ENCODE peak calls at places on chromosomes 12 and 14, in four cellular contexts. H, S, Z and L are unnamed samples.
A peak's percentile ranks its signal among the peaks of the same experiment; 100 is the strongest.

GRCh38 chr12:11746024-11746771 is 96.7 kb downstream of the ETV6 start:
- DNase-seq in H (peak; percentile 47), Z (peak; percentile 77), S (no peak), L (no peak)

GRCh38 chr14:36857136-36857535 is 195.5 kb downstream of the PAX9 start:
- DNase-seq in H (no peak), Z (no peak), S (no peak), L (no peak)

GRCh38 chr12:11947218-11947617 is 123.5 kb upstream of the BCL2L14 start:
- DNase-seq in Z (no peak), H (no peak), S (no peak), L (no peak)

GRCh38 chr14:91327661-91328312 is 83.3 kb upstream of the GPR68 start:
- DNase-seq in Z (no peak), S (no peak), H (no peak), L (no peak)

GRCh38 chr12:94266796-94267529 is 118.6 kb downstream of the PLXNC1 start:
- DNase-seq in H (no peak), Z (no peak), S (no peak), L (no peak)

GRCh38 chr12:21891763-21892217 is 49.4 kb downstream of the ABCC9 start:
- DNase-seq in Z (no peak), S (peak; percentile 65), H (no peak), L (peak; percentile 18)

GRCh38 chr12:68971404-68971803 is 38.4 kb upstream of the CPM start:
- DNase-seq in H (no peak), Z (peak; percentile 19), S (no peak), L (no peak)

GRCh38 chr12:9868951-9869306 is 225 bp downstream of the CLEC2B start:
- DNase-seq in S (no peak), Z (no peak), H (no peak), L (no peak)

GRCh38 chr12:65827827-65828231 is 3.5 kb downstream of the HMGA2 start:
- DNase-seq in H (no peak), Z (no peak), S (no peak), L (no peak)

GRCh38 chr14:89566180-89566579 is 149.1 kb upstream of the FOXN3 start:
- DNase-seq in Z (no peak), S (no peak), H (no peak), L (no peak)

GRCh38 chr14:100842799-100843198 is 16.9 kb downstream of the MEG3 start:
- DNase-seq in Z (no peak), S (no peak), H (no peak), L (no peak)

GRCh38 chr14:49679271-49679670 is 8.7 kb downstream of the POLE2 start:
- DNase-seq in S (no peak), Z (no peak), H (no peak), L (no peak)

GRCh38 chr14:92785601-92786426 is 8.3 kb upstream of the GOLGA5 start:
- DNase-seq in H (no peak), S (no peak), Z (peak; percentile 45), L (peak; percentile 58)

GRCh38 chr12:78403681-78404080 is 460.9 kb upstream of the SYT1 start:
- DNase-seq in H (no peak), S (no peak), Z (no peak), L (no peak)

GRCh38 chr12:102534899-102535298 is 54.5 kb upstream of the IGF1 start:
- DNase-seq in H (no peak), S (no peak), Z (no peak), L (no peak)

GRCh38 chr12:26100966-26101744 is 23.7 kb downstream of the BHLHE41 start:
- DNase-seq in S (no peak), Z (no peak), H (peak; percentile 76), L (peak; percentile 80)

GRCh38 chr12:55930771-55931316 is at the start of gene DGKA:
- DNase-seq in Z (peak; percentile 69), S (no peak), H (peak; percentile 26), L (peak; percentile 45)

GRCh38 chr12:75959060-75959459 is 72.5 kb downstream of the PHLDA1 start:
- DNase-seq in H (no peak), S (no peak), Z (no peak), L (no peak)

GRCh38 chr14:34059925-34060746 is 109.3 kb upstream of the EGLN3 start:
- DNase-seq in S (peak; percentile 61), H (peak; percentile 72), Z (peak; percentile 82), L (peak; percentile 86)
- H3K4me3 ChIP-seq in S (peak overlapping the region; percentile 76), H (peak overlapping the region; percentile 53), Z (peak overlapping the region; percentile 52), L (peak overlapping the region; percentile 37)

DNA sequence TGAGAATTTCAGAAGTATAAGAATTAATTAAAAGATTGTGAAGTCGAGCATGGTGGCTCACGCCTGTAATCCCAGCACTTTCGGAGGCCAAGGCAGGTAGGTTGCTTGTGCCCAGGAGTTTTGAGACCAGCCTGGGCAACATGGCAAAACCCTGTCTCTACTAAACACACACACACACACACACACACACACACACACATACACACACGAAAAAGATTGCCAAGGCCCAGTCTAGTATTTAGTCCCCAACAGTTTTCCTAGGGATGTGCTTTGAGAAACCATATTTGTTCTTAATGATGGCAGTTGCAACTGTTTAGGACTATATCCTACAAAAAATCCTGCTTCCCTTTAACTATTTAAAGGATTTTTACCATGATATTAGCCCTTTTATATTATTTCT is 6.0 kb downstream of the TBK1 start:
- DNase-seq in H (no peak), S (no peak), Z (no peak), L (no peak)
- H3K27ac ChIP-seq in H (no peak overlapping the region), S (no peak overlapping the region), Z (no peak overlapping the region), L (no peak overlapping the region)

GRCh38 chr12:124595444-124595843 is 28.0 kb upstream of the NCOR2 start:
- DNase-seq in Z (no peak), S (no peak), H (no peak), L (no peak)
- TF ChIP-seq CTCF in Z (no peak), S (no peak), H (no peak), L (no peak)

GRCh38 chr12:3644103-3644502 is 108.8 kb downstream of the CRACR2A start:
- DNase-seq in Z (no peak), H (no peak), S (no peak), L (no peak)

GRCh38 chr12:3647504-3647903 is 105.4 kb downstream of the CRACR2A start:
- DNase-seq in H (no peak), S (no peak), Z (no peak), L (no peak)

GRCh38 chr12:3641428-3641883 is 111.5 kb downstream of the CRACR2A start:
- DNase-seq in S (no peak), H (no peak), Z (peak; percentile 47), L (no peak)

GRCh38 chr12:3651585-3652424 is 101.1 kb downstream of the CRACR2A start:
- DNase-seq in H (no peak), S (no peak), Z (no peak), L (no peak)

GRCh38 chr12:3646561-3647241 is 106.2 kb downstream of the CRACR2A start:
- DNase-seq in H (no peak), S (no peak), Z (no peak), L (peak; percentile 39)
- H3K4me3 ChIP-seq in H (no peak overlapping the region), S (no peak overlapping the region), Z (no peak overlapping the region), L (no peak overlapping the region)

GRCh38 chr12:46438719-46439319 is 66.2 kb upstream of the SLC38A2 start:
- DNase-seq in H (no peak), S (no peak), Z (no peak), L (no peak)
- H3K27ac ChIP-seq in H (no peak overlapping the region), S (no peak overlapping the region), Z (no peak overlapping the region), L (no peak overlapping the region)

GRCh38 chr12:131455581-131456110 is 255.2 kb upstream of the SFSWAP start:
- DNase-seq in H (no peak), S (no peak), Z (no peak), L (no peak)

GRCh38 chr12:131456301-131457027 is 254.4 kb upstream of the SFSWAP start:
- DNase-seq in S (no peak), Z (no peak), H (no peak), L (no peak)

GRCh38 chr12:131452444-131452860 is 258.4 kb upstream of the SFSWAP start:
- DNase-seq in H (no peak), Z (peak; percentile 59), S (no peak), L (no peak)

GRCh38 chr12:131455218-131455506 is 255.7 kb upstream of the SFSWAP start:
- DNase-seq in Z (no peak), H (no peak), S (no peak), L (no peak)

GRCh38 chr12:131454418-131455217 is 256.3 kb upstream of the SFSWAP start:
- DNase-seq in H (no peak), S (no peak), Z (peak; percentile 84), L (peak; percentile 42)
- TF ChIP-seq CTCF in H (no peak), S (no peak), Z (peak; percentile 64), L (peak; percentile 44)

DNA sequence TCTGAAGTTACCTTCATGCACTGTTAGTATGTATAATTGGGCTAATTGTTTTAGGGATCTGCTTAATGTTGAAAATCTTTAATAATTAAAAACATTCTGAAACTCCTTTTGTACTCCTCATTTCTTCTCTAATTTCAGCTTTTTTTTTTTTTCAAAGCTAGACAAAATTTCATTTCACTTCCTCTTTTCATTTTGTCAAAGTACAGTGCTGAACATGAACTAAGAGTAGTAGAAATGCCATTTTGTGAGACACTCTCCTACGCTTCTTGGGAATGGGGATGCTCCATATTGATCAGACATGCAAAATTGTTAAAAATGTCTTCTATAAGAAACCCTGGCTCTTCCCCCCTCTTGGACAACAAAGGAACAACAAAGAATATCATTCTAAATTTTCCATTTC is 1.7 kb downstream of the ABCD2 start:
- DNase-seq in H (no peak), S (no peak), Z (no peak), L (no peak)
- H3K4me3 ChIP-seq in H (no peak overlapping the region), S (no peak overlapping the region), Z (no peak overlapping the region), L (no peak overlapping the region)

DNA sequence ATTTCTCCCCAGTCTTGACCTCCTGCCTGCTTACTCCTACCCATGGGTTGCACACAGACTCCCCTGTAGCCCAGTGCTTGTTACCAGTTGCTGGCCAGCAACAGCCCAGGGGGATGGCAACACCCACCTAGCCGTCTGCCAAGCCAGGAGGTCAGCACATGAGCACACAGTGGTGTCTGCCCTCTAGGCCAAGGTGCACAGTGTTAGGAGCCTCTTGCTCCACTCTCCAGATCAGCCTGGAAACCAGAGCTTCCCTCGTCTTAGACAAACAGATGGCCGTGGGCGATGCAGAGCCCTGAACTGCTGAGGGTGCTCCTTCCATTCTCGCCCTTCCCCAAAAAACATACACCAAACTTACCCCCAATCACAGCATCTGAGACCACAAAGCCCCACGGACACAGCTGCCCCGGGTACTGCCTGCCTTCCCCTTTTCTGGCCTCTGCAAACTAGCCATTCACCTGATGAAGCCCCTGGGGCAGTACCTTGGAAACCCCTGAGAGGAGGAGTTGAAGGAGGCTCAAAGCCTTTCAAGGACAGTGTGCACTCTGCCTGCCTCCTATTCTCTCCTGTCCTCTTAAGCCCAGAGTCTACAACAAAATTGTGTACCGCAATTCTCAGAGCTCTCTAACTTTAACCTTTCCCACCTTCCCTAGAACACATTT is 1.0 kb upstream of the GPD1 start:
- DNase-seq in H (no peak), Z (no peak), S (no peak), L (peak; percentile 33)
- H3K27ac ChIP-seq in H (no peak overlapping the region), Z (no peak overlapping the region), S (peak overlapping the region; percentile 95), L (peak overlapping the region; percentile 46)

GRCh38 chr12:111269688-111270087 is 99.2 kb downstream of the PHETA1 start:
- DNase-seq in H (no peak), S (no peak), Z (no peak), L (no peak)

GRCh38 chr12:111270128-111270651 is 98.7 kb downstream of the PHETA1 start:
- DNase-seq in H (no peak), Z (no peak), S (no peak), L (no peak)

GRCh38 chr12:111270773-111271172 is 98.1 kb downstream of the PHETA1 start:
- DNase-seq in S (no peak), Z (no peak), H (no peak), L (no peak)

GRCh38 chr12:111268738-111269572 is 99.9 kb downstream of the PHETA1 start:
- DNase-seq in Z (no peak), H (no peak), S (no peak), L (no peak)

GRCh38 chr12:111271674-111272418 is 97.0 kb downstream of the PHETA1 start:
- DNase-seq in H (no peak), S (no peak), Z (no peak), L (no peak)
- TF ChIP-seq CTCF in H (no peak), S (no peak), Z (peak; percentile 47), L (no peak)

GRCh38 chr12:88973998-88974397 is 378.3 kb downstream of the DUSP6 start:
- DNase-seq in Z (no peak), H (no peak), S (no peak), L (no peak)
- H3K4me3 ChIP-seq in Z (no peak overlapping the region), H (no peak overlapping the region), S (no peak overlapping the region), L (no peak overlapping the region)